ENCODE peak calls at places on chromosomes 12 and 14, in ten cellular contexts. Q, C, P, G, N, J, U, S, Y and F are unnamed samples.

GRCh38 chr14:32724864-32725550 is 213.7 kb upstream of the NPAS3 start:
- DNase-seq in U (no peak), P (no peak), Q (peak), J (no peak), N (no peak), S (peak), C (no peak), Y (peak), G (no peak), F (peak)

GRCh38 chr12:95385246-95385645 is 88.7 kb upstream of the METAP2 start:
- DNase-seq in N (no peak), Q (peak), U (no peak), J (no peak), Y (no peak), S (peak), G (no peak), C (no peak), P (no peak), F (peak)

GRCh38 chr12:79420146-79420618 is 270.6 kb downstream of the PAWR start:
- DNase-seq in C (no peak), N (no peak), S (peak), Q (peak), P (no peak), J (no peak), U (no peak), G (peak), Y (peak), F (peak)

GRCh38 chr12:49791700-49792099 is 36.5 kb downstream of the NCKAP5L start:
- DNase-seq in S (no peak), P (no peak), C (no peak), G (no peak), J (no peak), U (no peak), N (no peak), Q (no peak), Y (no peak), F (no peak)

GRCh38 chr12:109863961-109864712 is 16.2 kb downstream of the GLTP start:
- DNase-seq in Y (no peak), S (no peak), J (no peak), Q (no peak), P (no peak), N (no peak), G (no peak), C (peak), U (peak), F (no peak)

GRCh38 chr14:76773188-76773885 is 12.1 kb downstream of the VASH1 start:
- DNase-seq in U (peak), S (peak), P (no peak), G (no peak), Q (peak), J (no peak), Y (peak), N (no peak), C (peak), F (no peak)

GRCh38 chr12:95201056-95201670 is 16.1 kb downstream of the FGD6 start:
- DNase-seq in P (no peak), Q (peak), N (no peak), Y (no peak), G (no peak), U (no peak), S (peak), C (no peak), J (no peak), F (no peak)

GRCh38 chr14:92314182-92314581 is 8.8 kb upstream of the SLC24A4 start:
- DNase-seq in J (no peak), U (no peak), N (no peak), Y (no peak), S (no peak), P (no peak), Q (no peak), C (no peak), G (no peak), F (no peak)